ENCODE peak calls at places on chromosomes 11 and 22, in six cellular contexts. G is transverse colon, R is heart left ventricle, U is sigmoid colon, T is spleen, Y is ovary. X is an unnamed sample.

GRCh38 chr11:109853156-109853776 is 239.9 kb upstream of the ZC3H12C start:
- DNase-seq in G (no peak), R (no peak), U (no peak), T (no peak), Y (no peak), X (no peak)

GRCh38 chr11:2794419-2794795 is 91.2 kb downstream of the CDKN1C start:
- DNase-seq in G (no peak), R (peak; percentile 13), U (peak; percentile 42), T (peak; percentile 38), Y (peak; percentile 27), X (peak; percentile 11)

GRCh38 chr11:115958089-115959000 is 454.1 kb upstream of the CADM1 start:
- DNase-seq in G (no peak), R (no peak), U (no peak), T (no peak), Y (no peak), X (no peak)

GRCh38 chr11:86636275-86636674 is 36.1 kb downstream of the ME3 start:
- DNase-seq in G (no peak), R (no peak), U (no peak), T (no peak), Y (no peak), X (no peak)

GRCh38 chr11:121582296-121582695 is 129.5 kb upstream of the SORL1-AS1 start:
- DNase-seq in G (no peak), R (no peak), U (no peak), T (no peak), Y (no peak), X (no peak)

GRCh38 chr11:96052921-96053631 is 129.2 kb upstream of the MTMR2 start:
- DNase-seq in G (no peak), R (no peak), U (no peak), T (no peak), Y (no peak), X (no peak)

GRCh38 chr11:69961738-69962137 is 116.4 kb upstream of the ANO1 start:
- DNase-seq in G (no peak), R (no peak), U (no peak), T (no peak), Y (no peak), X (no peak)

GRCh38 chr11:96715208-96715607 is 325.4 kb downstream of the JRKL start:
- DNase-seq in G (no peak), R (no peak), U (no peak), T (no peak), Y (no peak), X (no peak)

GRCh38 chr11:33859306-33859705 is 32.6 kb downstream of the LMO2 start:
- DNase-seq in G (no peak), R (no peak), U (no peak), T (no peak), Y (no peak), X (no peak)

GRCh38 chr11:126339073-126339865 is 16.2 kb upstream of the ST3GAL4 start:
- DNase-seq in G (no peak), R (no peak), U (peak; percentile 50), T (peak; percentile 38), Y (peak; percentile 34), X (no peak)

GRCh38 chr11:130118636-130119387 is 40.8 kb upstream of the ST14 start:
- DNase-seq in G (no peak), R (no peak), U (no peak), T (no peak), Y (no peak), X (no peak)

GRCh38 chr11:114348200-114349191 is 51.8 kb downstream of the C11orf71 start:
- DNase-seq in G (peak; percentile 49), R (peak; percentile 34), U (no peak), T (no peak), Y (no peak), X (no peak)

GRCh38 chr11:16690061-16690460 is 48.4 kb upstream of the C11orf58 start:
- DNase-seq in G (no peak), R (no peak), U (no peak), T (no peak), Y (no peak), X (no peak)

GRCh38 chr11:12288212-12288933 is 89.0 kb upstream of the PARVA start:
- DNase-seq in G (peak; percentile 79), R (peak; percentile 78), U (peak; percentile 94), T (no peak), Y (peak; percentile 87), X (peak; percentile 81)

GRCh38 chr11:10575999-10576398 is 7.5 kb upstream of the LYVE1 start:
- DNase-seq in G (no peak), R (no peak), U (no peak), T (no peak), Y (no peak), X (no peak)

GRCh38 chr11:10572533-10572932 is 4.1 kb upstream of the LYVE1 start:
- DNase-seq in G (no peak), R (no peak), U (no peak), T (no peak), Y (no peak), X (no peak)

GRCh38 chr11:10573028-10573427 is 4.6 kb upstream of the LYVE1 start:
- DNase-seq in G (no peak), R (no peak), U (no peak), T (no peak), Y (no peak), X (no peak)

GRCh38 chr11:10575346-10575745 is 6.9 kb upstream of the LYVE1 start:
- DNase-seq in G (no peak), R (no peak), U (no peak), T (no peak), Y (no peak), X (no peak)

DNA sequence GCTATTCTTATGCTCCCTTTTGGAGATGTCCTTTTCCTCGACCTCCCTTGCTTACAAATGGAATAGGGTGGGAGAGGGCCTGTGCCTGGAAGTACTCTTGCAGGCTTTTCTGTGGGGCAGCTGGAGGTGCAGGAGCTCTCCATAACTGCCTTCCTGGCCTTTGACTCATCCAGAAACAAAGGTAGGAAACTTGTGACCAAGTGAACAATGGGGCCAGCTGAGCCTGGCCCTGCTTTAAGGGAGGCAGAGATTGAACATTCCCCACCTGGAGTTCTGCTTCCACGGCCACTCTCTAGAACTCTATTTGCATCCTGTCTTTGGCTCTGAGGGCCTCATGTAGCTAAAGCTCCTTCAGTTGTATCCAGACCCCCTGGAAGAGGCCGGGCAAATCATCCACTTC is 5.1 kb upstream of the LYVE1 start:
- DNase-seq in G (no peak), R (no peak), U (no peak), T (no peak), Y (no peak), X (no peak)
- H3K27ac ChIP-seq in G (no peak overlapping the region), R (no peak overlapping the region), U (no peak overlapping the region), T (no peak overlapping the region), Y (no peak overlapping the region), X (no peak overlapping the region)

DNA sequence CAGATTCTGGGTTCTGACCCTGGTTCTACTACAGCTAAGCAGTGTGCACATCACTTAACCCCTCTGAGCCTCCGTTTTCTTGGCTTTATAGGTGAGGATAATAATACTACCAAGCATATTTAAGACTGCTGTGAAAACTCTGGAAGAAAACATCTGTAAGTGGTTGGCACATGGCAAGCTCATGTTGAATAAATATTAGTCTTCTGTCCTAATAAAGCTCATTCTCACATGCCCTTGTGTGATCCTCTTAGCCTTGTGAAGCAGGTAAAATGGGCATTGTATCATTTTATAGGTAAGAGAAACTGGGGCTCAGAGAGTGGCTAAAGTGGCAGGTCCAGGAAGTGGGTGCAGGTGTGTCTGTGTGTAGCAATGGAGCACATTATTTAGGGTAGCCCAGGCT is 8.5 kb downstream of the PKNOX2 start:
- DNase-seq in G (no peak), R (no peak), U (peak; percentile 3), T (no peak), Y (no peak), X (no peak)
- H3K36me3 ChIP-seq in G (no peaks in the 10 kb centered on the region), R (no peaks in the 10 kb centered on the region), U (no peaks in the 10 kb centered on the region), T (no peaks in the 10 kb centered on the region), Y (no peaks in the 10 kb centered on the region), X (no peaks in the 10 kb centered on the region)

DNA sequence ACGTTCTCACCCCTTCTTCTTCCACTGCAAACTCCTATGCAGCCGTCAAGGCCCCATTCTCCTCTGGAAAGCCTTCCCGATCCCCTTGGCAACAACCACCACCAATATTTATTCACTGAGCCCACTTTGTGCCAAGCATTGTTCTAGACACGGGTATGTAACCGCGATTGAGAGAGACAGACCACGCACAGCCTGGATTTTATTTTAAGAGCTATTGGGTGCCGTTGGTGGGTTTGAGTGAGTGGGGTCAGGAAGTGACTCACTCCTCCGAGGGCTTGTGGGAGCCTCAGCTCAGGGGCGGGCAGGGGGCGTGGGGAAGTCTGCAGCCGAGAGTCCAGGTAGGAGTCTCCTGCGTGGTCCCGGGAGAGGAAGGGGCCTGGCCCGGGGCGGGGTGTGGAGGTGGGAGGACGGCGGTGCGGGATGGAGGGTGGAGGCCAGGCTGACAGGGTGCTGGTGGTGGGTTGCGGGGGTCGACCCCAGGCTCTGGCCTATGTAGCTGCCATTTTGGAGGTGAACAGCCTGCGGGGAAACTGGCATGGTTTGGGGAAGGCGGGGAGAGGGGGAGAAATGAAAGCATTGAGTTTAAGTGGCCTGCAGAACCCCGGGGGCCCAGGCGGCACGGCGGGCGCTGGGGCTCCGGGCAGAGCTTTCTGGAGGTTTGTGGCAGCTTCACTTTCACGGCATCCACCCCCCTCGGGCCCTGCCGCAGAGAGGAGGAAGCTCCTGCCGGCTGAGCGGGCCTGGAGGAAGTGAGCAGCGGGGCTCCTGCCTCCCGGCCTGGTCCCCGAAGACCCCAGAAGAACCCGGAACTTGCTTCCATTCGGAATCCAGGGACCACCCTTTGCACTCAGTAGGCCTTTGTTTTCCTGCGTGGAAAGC is 547 bp downstream of the PARVG start:
- DNase-seq in G (peak; percentile 53), R (peak; percentile 53), U (no peak), T (peak; percentile 95), Y (no peak), X (no peak)
- TF ChIP-seq POLR2A in G (no peak), R (no peak), U (no peak), T (no peak), Y (no peak), X (no peak)

GRCh38 chr11:79077684-79078379 is 363.0 kb downstream of the TENM4 start:
- DNase-seq in G (no peak), R (no peak), U (no peak), T (no peak), Y (no peak), X (no peak)

GRCh38 chr11:79080506-79080905 is 360.3 kb downstream of the TENM4 start:
- DNase-seq in G (no peak), R (no peak), U (no peak), T (no peak), Y (no peak), X (no peak)

GRCh38 chr11:79074547-79074946 is 366.3 kb downstream of the TENM4 start:
- DNase-seq in G (no peak), R (no peak), U (no peak), T (no peak), Y (no peak), X (no peak)

GRCh38 chr11:79078999-79079398 is 361.8 kb downstream of the TENM4 start:
- DNase-seq in G (no peak), R (no peak), U (no peak), T (no peak), Y (no peak), X (no peak)

GRCh38 chr11:79076526-79077115 is 364.2 kb downstream of the TENM4 start:
- DNase-seq in G (peak; percentile 47), R (no peak), U (no peak), T (no peak), Y (no peak), X (peak; percentile 38)
- H3K27ac ChIP-seq in G (no peak overlapping the region), R (no peak overlapping the region), U (no peak overlapping the region), T (no peak overlapping the region), Y (no peak overlapping the region), X (no peak overlapping the region)

DNA sequence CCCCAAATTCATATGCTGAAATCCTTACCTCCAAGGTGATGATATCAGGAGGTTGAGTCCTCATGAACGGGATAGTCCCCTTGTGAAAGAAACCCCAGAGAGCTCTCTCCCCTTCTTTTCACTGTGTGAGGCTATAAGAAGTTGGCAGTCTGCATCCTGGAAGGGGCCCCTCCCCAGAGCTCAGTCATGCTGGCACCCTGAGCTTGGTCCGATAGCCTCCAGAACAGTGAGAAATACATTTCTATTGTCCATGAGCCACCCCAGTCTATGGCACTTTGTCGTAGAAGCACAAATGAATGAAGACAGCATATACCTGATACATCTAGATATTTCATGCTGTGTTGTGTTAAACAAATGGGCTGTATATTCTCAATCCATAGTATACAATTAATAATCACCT is 81.1 kb upstream of the CRTAM start:
- DNase-seq in G (no peak), R (no peak), U (no peak), T (no peak), Y (no peak), X (no peak)
- H3K36me3 ChIP-seq in G (no peaks in the 10 kb centered on the region), R (no peaks in the 10 kb centered on the region), U (no peaks in the 10 kb centered on the region), T (no peaks in the 10 kb centered on the region), Y (no peaks in the 10 kb centered on the region), X (no peaks in the 10 kb centered on the region)